ENCODE peak calls at places on chromosomes 2 and 18, in six cellular contexts. H is left lung, J is ovary, O is fibroblast of lung, K is spleen, M is uterus. F is an unnamed sample.

GRCh38 chr2:9150906-9151305 is 55.7 kb upstream of the ASAP2 start:
- DNase-seq in H (no peak), J (no peak), O (no peak), K (peak), M (no peak), F (no peak)

GRCh38 chr2:141560723-141561122 is 570.1 kb downstream of the LRP1B start:
- DNase-seq in H (no peak), J (no peak), O (no peak), K (no peak), M (no peak), F (no peak)

GRCh38 chr2:49931243-49931642 is 776.9 kb upstream of the FSHR start:
- DNase-seq in H (no peak), J (no peak), O (no peak), K (no peak), M (no peak), F (no peak)

GRCh38 chr18:907171-907879 is 2.7 kb downstream of the ADCYAP1 start:
- DNase-seq in H (no peak), J (no peak), O (no peak), K (no peak), M (no peak), F (no peak)

GRCh38 chr2:99158599-99158998 is 3.8 kb downstream of the LIPT1 start:
- DNase-seq in H (no peak), J (no peak), O (no peak), K (no peak), M (no peak), F (no peak)

GRCh38 chr2:118696786-118697465 is 150.5 kb downstream of the EN1 start:
- DNase-seq in H (no peak), J (no peak), O (peak), K (no peak), M (no peak), F (no peak)

GRCh38 chr2:44655401-44655864 is 286.1 kb upstream of the SIX3 start:
- DNase-seq in H (no peak), J (no peak), O (no peak), K (no peak), M (no peak), F (no peak)

GRCh38 chr18:58556333-58557012 is 72.4 kb downstream of the ALPK2 start:
- DNase-seq in H (no peak), J (no peak), O (peak), K (no peak), M (no peak), F (no peak)

GRCh38 chr18:12336887-12337286 is 28.8 kb downstream of the TUBB6 start:
- DNase-seq in H (no peak), J (no peak), O (peak), K (no peak), M (no peak), F (no peak)

GRCh38 chr2:231222318-231223000 is 24.0 kb downstream of the ARMC9 start:
- DNase-seq in H (no peak), J (no peak), O (peak), K (no peak), M (no peak), F (no peak)

GRCh38 chr18:24503182-24503581 is 42.7 kb downstream of the HRH4 start:
- DNase-seq in H (no peak), J (no peak), O (no peak), K (no peak), M (no peak), F (peak)

GRCh38 chr2:70513751-70514150 is 39.9 kb downstream of the TGFA start:
- DNase-seq in H (no peak), J (no peak), O (no peak), K (no peak), M (no peak), F (no peak)

GRCh38 chr18:75247041-75247551 is 36.5 kb downstream of the TSHZ1 start:
- DNase-seq in H (no peak), J (no peak), O (peak), K (no peak), M (no peak), F (no peak)

GRCh38 chr18:79413426-79413825 is 17.7 kb downstream of the NFATC1 start:
- DNase-seq in H (no peak), J (no peak), O (no peak), K (peak), M (no peak), F (no peak)

GRCh38 chr2:128615571-128615970 is 296.9 kb upstream of the HS6ST1 start:
- DNase-seq in H (no peak), J (no peak), O (no peak), K (peak), M (no peak), F (no peak)

GRCh38 chr18:3256693-3257626 is 5.0 kb upstream of the MYL12B start:
- DNase-seq in H (no peak), J (no peak), O (peak), K (no peak), M (no peak), F (no peak)

GRCh38 chr2:192546566-192546965 is 351.8 kb upstream of the TMEFF2 start:
- DNase-seq in H (no peak), J (no peak), O (no peak), K (no peak), M (no peak), F (no peak)

GRCh38 chr2:220857371-220857770 is 714.7 kb downstream of the EPHA4 start:
- DNase-seq in H (no peak), J (no peak), O (no peak), K (no peak), M (no peak), F (no peak)

GRCh38 chr2:26633993-26634392 is 7.2 kb downstream of the CIB4 start:
- DNase-seq in H (no peak), J (no peak), O (no peak), K (no peak), M (no peak), F (no peak)

GRCh38 chr2:131029812-131030211 is 63.4 kb downstream of the FAM168B start:
- DNase-seq in H (no peak), J (no peak), O (no peak), K (peak), M (no peak), F (peak)

GRCh38 chr2:25664531-25665307 is 8.7 kb downstream of the DTNB start:
- DNase-seq in H (peak), J (peak), O (peak), K (no peak), M (peak), F (no peak)

GRCh38 chr2:120486946-120487345 is 141.0 kb downstream of the INHBB start:
- DNase-seq in H (no peak), J (no peak), O (no peak), K (peak), M (no peak), F (no peak)

GRCh38 chr2:8309131-8309530 is 372.7 kb upstream of the ID2 start:
- DNase-seq in H (no peak), J (no peak), O (no peak), K (no peak), M (no peak), F (peak)

GRCh38 chr2:222049946-222050345 is 248.9 kb downstream of the PAX3 start:
- DNase-seq in H (no peak), J (no peak), O (peak), K (no peak), M (no peak), F (no peak)

GRCh38 chr2:47174731-47175361 is 19.7 kb upstream of the STPG4 start:
- DNase-seq in H (peak), J (peak), O (peak), K (no peak), M (peak), F (no peak)

GRCh38 chr2:27099334-27099955 is 12.9 kb downstream of the KHK start:
- DNase-seq in H (no peak), J (no peak), O (no peak), K (no peak), M (no peak), F (no peak)

GRCh38 chr2:217616936-217617335 is 385.9 kb downstream of the TNS1 start:
- DNase-seq in H (no peak), J (no peak), O (peak), K (no peak), M (no peak), F (peak)

GRCh38 chr2:72539145-72539552 is 286.7 kb downstream of the EXOC6B start:
- DNase-seq in H (no peak), J (no peak), O (peak), K (no peak), M (no peak), F (no peak)

GRCh38 chr18:13570856-13571495 is 155.4 kb downstream of the FAM210A start:
- DNase-seq in H (no peak), J (no peak), O (peak), K (no peak), M (no peak), F (peak)

GRCh38 chr18:79792988-79793355 is 4.8 kb upstream of the KCNG2 start:
- DNase-seq in H (no peak), J (no peak), O (no peak), K (peak), M (no peak), F (no peak)

GRCh38 chr2:79578952-79579351 is 66.1 kb downstream of the CTNNA2 start:
- DNase-seq in H (no peak), J (no peak), O (no peak), K (no peak), M (no peak), F (no peak)

GRCh38 chr18:63789327-63789726 is 14.1 kb downstream of the SERPINB7 start:
- DNase-seq in H (no peak), J (no peak), O (no peak), K (no peak), M (no peak), F (no peak)

GRCh38 chr2:140791802-140792201 is 1339.0 kb downstream of the LRP1B start:
- DNase-seq in H (no peak), J (no peak), O (no peak), K (no peak), M (no peak), F (no peak)

GRCh38 chr18:48003426-48004349 is 73.2 kb upstream of the SMAD2 start:
- DNase-seq in H (no peak), J (no peak), O (peak), K (no peak), M (peak), F (no peak)

GRCh38 chr2:232455426-232456255 is at the start of gene ALPI:
- DNase-seq in H (no peak), J (no peak), O (no peak), K (peak), M (no peak), F (no peak)

GRCh38 chr2:51526766-51527165 is 494.8 kb upstream of the NRXN1 start:
- DNase-seq in H (no peak), J (no peak), O (no peak), K (no peak), M (no peak), F (no peak)
- TF ChIP-seq CTCF in H (no peak), J (no peak), O (no peak), K (no peak), M (no peak), F (no peak)

GRCh38 chr2:54712516-54712915 is 10.9 kb upstream of the EML6 start:
- DNase-seq in H (no peak), J (no peak), O (no peak), K (no peak), M (no peak), F (no peak)

GRCh38 chr2:54709341-54709809 is 14.1 kb upstream of the EML6 start:
- DNase-seq in H (peak), J (no peak), O (no peak), K (peak), M (no peak), F (no peak)

GRCh38 chr2:54706622-54707021 is 16.8 kb upstream of the EML6 start:
- DNase-seq in H (no peak), J (no peak), O (no peak), K (no peak), M (no peak), F (no peak)

GRCh38 chr2:54710216-54710615 is 13.2 kb upstream of the EML6 start:
- DNase-seq in H (no peak), J (no peak), O (no peak), K (no peak), M (no peak), F (no peak)

DNA sequence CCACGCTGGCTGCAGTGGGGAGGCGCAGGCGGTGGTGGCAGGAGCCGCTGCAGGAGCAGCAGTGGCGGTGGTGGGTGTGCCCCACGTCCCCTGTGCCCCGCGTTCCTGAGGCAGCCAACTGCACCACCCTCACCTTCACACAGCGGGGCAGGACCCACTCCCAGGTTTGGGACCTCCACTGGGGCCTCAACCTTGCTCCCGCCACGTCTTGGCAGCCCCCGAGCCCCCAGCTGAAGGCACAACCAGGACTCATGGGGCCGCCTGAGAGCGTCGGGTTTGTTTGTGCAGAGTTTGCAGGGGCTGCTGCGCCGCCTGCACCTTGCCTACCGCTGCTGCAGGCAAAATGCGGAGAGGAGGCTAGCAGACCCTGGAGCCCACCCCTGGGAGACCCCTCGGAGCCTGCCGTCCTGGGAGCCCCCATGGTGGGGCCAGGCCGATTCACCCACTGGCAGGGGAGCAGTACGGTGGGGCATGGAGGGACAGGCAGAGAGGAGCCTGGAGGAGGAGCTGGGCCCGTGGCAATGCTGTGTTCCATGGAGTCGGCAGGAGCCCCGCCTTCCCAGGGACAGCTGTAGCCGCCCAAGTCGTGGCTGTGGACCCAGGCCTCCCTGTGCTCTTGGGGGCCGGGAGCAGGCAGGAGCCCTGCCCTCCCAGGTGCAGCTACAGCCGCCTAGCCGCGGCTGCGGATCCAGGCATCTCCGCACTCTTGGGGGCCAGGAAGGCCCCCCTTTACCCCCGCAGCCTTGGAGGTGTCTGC is 14.7 kb upstream of the EML6 start:
- DNase-seq in H (peak), J (no peak), O (peak), K (peak), M (no peak), F (no peak)
- H3K4me3 ChIP-seq in H (peak), J (peak), O (no peak), K (peak), M (peak), F (peak)

GRCh38 chr2:43478423-43479086 is 117.3 kb downstream of the THADA start:
- DNase-seq in H (no peak), J (no peak), O (no peak), K (no peak), M (no peak), F (no peak)
- H3K27ac ChIP-seq in H (no peak), J (peak), O (no peak), K (no peak), M (peak), F (no peak)

DNA sequence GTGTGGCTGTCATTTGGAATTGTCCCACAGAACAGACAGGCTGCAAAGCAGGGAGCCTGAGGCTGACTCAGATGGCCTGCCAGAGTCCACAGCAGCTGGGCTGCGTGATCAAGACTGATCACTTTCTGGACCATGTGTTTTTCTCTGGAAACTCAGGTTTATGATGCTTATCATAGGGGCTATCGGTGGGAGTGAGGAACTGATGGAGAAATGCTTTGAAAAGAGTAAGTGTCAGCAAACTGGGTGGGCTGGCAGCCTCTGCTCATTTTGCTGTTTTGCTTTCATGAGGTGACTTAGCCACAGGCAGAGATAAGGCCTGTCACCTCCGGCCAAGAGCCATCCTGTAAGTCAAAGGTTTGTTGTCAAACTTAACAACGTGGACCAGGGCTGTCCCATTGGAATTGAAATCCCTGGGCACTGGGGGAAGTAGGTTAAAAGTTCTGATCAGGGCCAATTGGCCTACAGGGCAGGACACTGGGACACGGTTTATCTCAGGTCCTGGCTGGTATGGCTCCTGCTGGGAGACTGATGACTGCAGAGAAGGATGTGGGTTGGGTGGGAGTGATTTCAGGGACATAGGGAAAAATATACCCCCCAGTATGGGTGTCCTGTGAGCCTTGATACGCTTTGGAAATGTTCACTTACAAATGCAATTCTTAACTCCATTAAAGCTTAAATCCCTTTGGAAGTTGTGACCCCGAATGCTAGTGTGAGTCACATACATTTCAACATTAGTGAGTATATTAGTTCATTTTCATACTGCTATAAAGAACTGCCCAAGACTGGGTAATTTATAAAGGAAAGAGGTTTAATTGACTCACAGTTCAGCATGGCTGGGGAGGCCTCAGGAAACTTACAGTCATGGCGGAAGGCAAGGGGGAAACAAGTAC is 120.7 kb downstream of the LIPG start:
- DNase-seq in H (no peak), J (no peak), O (peak), K (no peak), M (no peak), F (no peak)
- TF ChIP-seq CTCF in H (no peak), J (no peak), O (no peak), K (no peak), M (no peak), F (no peak)

GRCh38 chr2:101889460-101890098 is 102.2 kb upstream of the IL1R2 start:
- DNase-seq in H (no peak), J (no peak), O (no peak), K (no peak), M (no peak), F (no peak)

GRCh38 chr2:101882948-101883347 is 108.8 kb upstream of the IL1R2 start:
- DNase-seq in H (no peak), J (no peak), O (no peak), K (no peak), M (no peak), F (no peak)

GRCh38 chr2:101884423-101884822 is 107.3 kb upstream of the IL1R2 start:
- DNase-seq in H (no peak), J (no peak), O (no peak), K (no peak), M (no peak), F (no peak)

GRCh38 chr2:101883860-101884259 is 107.9 kb upstream of the IL1R2 start:
- DNase-seq in H (no peak), J (peak), O (peak), K (no peak), M (no peak), F (no peak)

DNA sequence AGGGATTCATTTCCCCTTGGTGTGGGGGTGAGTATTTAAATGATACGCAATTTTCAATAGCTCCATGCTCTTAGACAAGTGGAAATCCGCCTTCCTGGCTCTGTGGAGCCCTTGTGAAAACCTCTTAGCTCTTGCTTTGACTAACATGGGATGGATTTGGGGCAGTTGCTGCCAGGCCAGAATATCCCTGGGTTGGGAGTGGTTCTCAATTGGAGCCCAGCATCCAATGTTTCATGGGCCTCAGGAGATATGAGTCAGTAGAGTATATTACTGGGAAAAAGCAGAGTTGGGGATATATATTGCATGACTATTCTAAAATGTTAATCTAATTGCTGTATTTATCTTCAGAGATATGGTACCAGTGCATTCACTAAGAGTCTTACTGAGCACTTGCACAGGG is 104.4 kb upstream of the IL1R2 start:
- DNase-seq in H (no peak), J (no peak), O (no peak), K (no peak), M (no peak), F (no peak)
- H3K4me3 ChIP-seq in H (no peak), J (no peak), O (no peak), K (no peak), M (no peak), F (no peak)

GRCh38 chr18:21703241-21703820 is 1.2 kb downstream of the ABHD3 start:
- DNase-seq in H (peak), J (no peak), O (peak), K (no peak), M (no peak), F (no peak)
- H3K27ac ChIP-seq in H (peak), J (no peak), O (peak), K (peak), M (peak), F (peak)

GRCh38 chr18:78073275-78073674 is 823.6 kb downstream of the GALR1 start:
- DNase-seq in H (no peak), J (no peak), O (no peak), K (no peak), M (no peak), F (no peak)
- TF ChIP-seq CTCF in H (no peak), J (no peak), O (no peak), K (no peak), M (peak), F (no peak)

GRCh38 chr18:69935319-69936190 is 12.1 kb downstream of the CD226 start:
- DNase-seq in H (peak), J (no peak), O (peak), K (peak), M (no peak), F (no peak)

GRCh38 chr18:69934866-69935265 is 12.8 kb downstream of the CD226 start:
- DNase-seq in H (no peak), J (no peak), O (no peak), K (no peak), M (no peak), F (no peak)

GRCh38 chr18:69941183-69941582 is 6.5 kb downstream of the CD226 start:
- DNase-seq in H (no peak), J (no peak), O (no peak), K (no peak), M (no peak), F (no peak)

GRCh38 chr18:69936191-69936558 is 11.5 kb downstream of the CD226 start:
- DNase-seq in H (no peak), J (no peak), O (no peak), K (no peak), M (no peak), F (no peak)
- H3K4me3 ChIP-seq in H (no peak), J (no peak), O (no peak), K (no peak), M (no peak), F (no peak)

DNA sequence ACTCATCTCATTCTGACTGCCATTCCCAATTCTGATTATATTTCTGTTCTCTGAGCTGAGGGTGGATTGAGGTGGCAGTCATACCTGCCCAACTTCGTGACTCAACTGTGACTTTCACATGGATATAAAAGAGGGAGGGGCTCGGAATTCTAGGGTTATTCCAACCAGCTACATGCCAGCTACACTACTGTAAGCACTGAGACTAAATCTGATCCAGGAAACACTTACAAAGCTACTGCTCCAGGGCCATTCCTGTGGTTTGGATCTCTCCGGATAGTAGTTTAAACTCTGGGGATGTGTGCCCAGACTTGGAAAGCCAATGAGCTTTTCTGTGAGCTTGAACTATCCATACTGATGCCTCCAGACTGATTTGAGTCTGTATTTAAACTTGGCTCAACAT is 7.9 kb downstream of the MAP2 start:
- DNase-seq in H (no peak), J (no peak), O (peak), K (no peak), M (no peak), F (no peak)
- H3K27ac ChIP-seq in H (no peak), J (no peak), O (no peak), K (no peak), M (no peak), F (peak)

F was measured in coronary artery.